ENCODE peak calls at places on chromosome 2, in seven cellular contexts. One of them, this sample, is unnamed.

GRCh38 chr2:218024336-218024735 is 21.5 kb upstream of the TNS1 start:
- DNase-seq in NCI-H524: no peak
- DNase-seq in EH: no peak
- DNase-seq in GM20000: no peak
- DNase-seq in mucosa of descending colon: no peak
- DNase-seq in pancreas: peak; percentile 6
- DNase-seq in HTR-8/SVneo: no peak
- DNase-seq in this sample: no peak

GRCh38 chr2:153477641-153478288 is 797 bp downstream of the RPRM start:
- DNase-seq in NCI-H524: peak; percentile 31
- DNase-seq in EH: no peak
- DNase-seq in GM20000: peak; percentile 17
- DNase-seq in mucosa of descending colon: peak; percentile 4
- DNase-seq in pancreas: no peak
- DNase-seq in HTR-8/SVneo: no peak
- DNase-seq in this sample: no peak

GRCh38 chr2:72185166-72185565 is 37.5 kb upstream of the CYP26B1 start:
- DNase-seq in NCI-H524: no peak
- DNase-seq in EH: no peak
- DNase-seq in GM20000: no peak
- DNase-seq in mucosa of descending colon: no peak
- DNase-seq in pancreas: no peak
- DNase-seq in HTR-8/SVneo: no peak
- DNase-seq in this sample: no peak

GRCh38 chr2:140586379-140586778 is 1544.4 kb downstream of the LRP1B start:
- DNase-seq in NCI-H524: peak; percentile 48
- DNase-seq in EH: peak; percentile 32
- DNase-seq in GM20000: peak; percentile 42
- DNase-seq in mucosa of descending colon: peak; percentile 38
- DNase-seq in pancreas: peak; percentile 13
- DNase-seq in HTR-8/SVneo: peak; percentile 21
- DNase-seq in this sample: peak; percentile 73

GRCh38 chr2:14401838-14402237 is 230.7 kb upstream of the LRATD1 start:
- DNase-seq in NCI-H524: no peak
- DNase-seq in EH: no peak
- DNase-seq in GM20000: no peak
- DNase-seq in mucosa of descending colon: no peak
- DNase-seq in pancreas: no peak
- DNase-seq in HTR-8/SVneo: no peak
- DNase-seq in this sample: peak; percentile 9

GRCh38 chr2:73982140-73982617 is 2.5 kb upstream of the TET3 start:
- DNase-seq in NCI-H524: peak; percentile 70
- DNase-seq in EH: peak; percentile 46
- DNase-seq in GM20000: no peak
- DNase-seq in mucosa of descending colon: peak; percentile 60
- DNase-seq in pancreas: no peak
- DNase-seq in HTR-8/SVneo: no peak
- DNase-seq in this sample: peak; percentile 80

GRCh38 chr2:80869858-80870438 is 565.4 kb upstream of the LRRTM1 start:
- DNase-seq in NCI-H524: no peak
- DNase-seq in EH: no peak
- DNase-seq in GM20000: no peak
- DNase-seq in mucosa of descending colon: no peak
- DNase-seq in pancreas: no peak
- DNase-seq in HTR-8/SVneo: no peak
- DNase-seq in this sample: no peak

GRCh38 chr2:233919938-233920337 is 2.8 kb downstream of the TRPM8 start:
- DNase-seq in NCI-H524: no peak
- DNase-seq in EH: peak; percentile 51
- DNase-seq in GM20000: no peak
- DNase-seq in mucosa of descending colon: no peak
- DNase-seq in pancreas: no peak
- DNase-seq in HTR-8/SVneo: peak; percentile 22
- DNase-seq in this sample: peak; percentile 64

GRCh38 chr2:69993048-69993565 is 31.7 kb upstream of the ASPRV1 start:
- DNase-seq in NCI-H524: no peak
- DNase-seq in EH: no peak
- DNase-seq in GM20000: no peak
- DNase-seq in mucosa of descending colon: no peak
- DNase-seq in pancreas: no peak
- DNase-seq in HTR-8/SVneo: no peak
- DNase-seq in this sample: no peak

GRCh38 chr2:239903210-239903609 is 121.9 kb downstream of the NDUFA10 start:
- DNase-seq in NCI-H524: no peak
- DNase-seq in EH: no peak
- DNase-seq in GM20000: no peak
- DNase-seq in mucosa of descending colon: no peak
- DNase-seq in pancreas: no peak
- DNase-seq in HTR-8/SVneo: no peak
- DNase-seq in this sample: no peak

GRCh38 chr2:197200056-197200455 is 110.5 kb downstream of the ANKRD44 start:
- DNase-seq in NCI-H524: no peak
- DNase-seq in EH: no peak
- DNase-seq in GM20000: no peak
- DNase-seq in mucosa of descending colon: no peak
- DNase-seq in pancreas: no peak
- DNase-seq in HTR-8/SVneo: no peak
- DNase-seq in this sample: no peak

GRCh38 chr2:96953611-96954489 is 32.5 kb downstream of the FAM178B start:
- DNase-seq in NCI-H524: peak; percentile 64
- DNase-seq in EH: no peak
- DNase-seq in GM20000: peak; percentile 51
- DNase-seq in mucosa of descending colon: no peak
- DNase-seq in pancreas: no peak
- DNase-seq in HTR-8/SVneo: no peak
- DNase-seq in this sample: no peak

GRCh38 chr2:191302459-191303155 is 57.4 kb downstream of the MYO1B start:
- DNase-seq in NCI-H524: peak; percentile 40
- DNase-seq in EH: peak; percentile 37
- DNase-seq in GM20000: no peak
- DNase-seq in mucosa of descending colon: no peak
- DNase-seq in pancreas: no peak
- DNase-seq in HTR-8/SVneo: no peak
- DNase-seq in this sample: peak; percentile 46

GRCh38 chr2:25132296-25132630 is 36.1 kb downstream of the POMC start:
- DNase-seq in NCI-H524: no peak
- DNase-seq in EH: no peak
- DNase-seq in GM20000: no peak
- DNase-seq in mucosa of descending colon: no peak
- DNase-seq in pancreas: no peak
- DNase-seq in HTR-8/SVneo: no peak
- DNase-seq in this sample: no peak

GRCh38 chr2:56014075-56014730 is 90.6 kb upstream of the EFEMP1 start:
- DNase-seq in NCI-H524: peak; percentile 96
- DNase-seq in EH: no peak
- DNase-seq in GM20000: no peak
- DNase-seq in mucosa of descending colon: no peak
- DNase-seq in pancreas: no peak
- DNase-seq in HTR-8/SVneo: no peak
- DNase-seq in this sample: no peak

GRCh38 chr2:129193961-129194360 is 785.5 kb upstream of the RAB6C start:
- DNase-seq in NCI-H524: no peak
- DNase-seq in EH: no peak
- DNase-seq in GM20000: no peak
- DNase-seq in mucosa of descending colon: no peak
- DNase-seq in pancreas: no peak
- DNase-seq in HTR-8/SVneo: no peak
- DNase-seq in this sample: no peak

GRCh38 chr2:30300456-30301221 is 69.3 kb downstream of the LBH start:
- DNase-seq in NCI-H524: no peak
- DNase-seq in EH: peak; percentile 93
- DNase-seq in GM20000: no peak
- DNase-seq in mucosa of descending colon: no peak
- DNase-seq in pancreas: no peak
- DNase-seq in HTR-8/SVneo: peak; percentile 41
- DNase-seq in this sample: no peak

GRCh38 chr2:204665244-204665643 is 120.0 kb downstream of the PARD3B start:
- DNase-seq in NCI-H524: no peak
- DNase-seq in EH: peak; percentile 91
- DNase-seq in GM20000: no peak
- DNase-seq in mucosa of descending colon: no peak
- DNase-seq in pancreas: no peak
- DNase-seq in HTR-8/SVneo: no peak
- DNase-seq in this sample: peak; percentile 67

GRCh38 chr2:112588611-112589045 is 4.2 kb downstream of the CHCHD5 start:
- DNase-seq in NCI-H524: no peak
- DNase-seq in EH: no peak
- DNase-seq in GM20000: no peak
- DNase-seq in mucosa of descending colon: no peak
- DNase-seq in pancreas: peak; percentile 95
- DNase-seq in HTR-8/SVneo: no peak
- DNase-seq in this sample: no peak

GRCh38 chr2:3637692-3638455 is 20.1 kb upstream of the ALLC start:
- DNase-seq in NCI-H524: no peak
- DNase-seq in EH: no peak
- DNase-seq in GM20000: no peak
- DNase-seq in mucosa of descending colon: no peak
- DNase-seq in pancreas: no peak
- DNase-seq in HTR-8/SVneo: no peak
- DNase-seq in this sample: no peak

GRCh38 chr2:168136392-168136977 is 110.9 kb downstream of the STK39 start:
- DNase-seq in NCI-H524: peak; percentile 64
- DNase-seq in EH: peak; percentile 59
- DNase-seq in GM20000: peak; percentile 13
- DNase-seq in mucosa of descending colon: no peak
- DNase-seq in pancreas: no peak
- DNase-seq in HTR-8/SVneo: peak; percentile 23
- DNase-seq in this sample: peak; percentile 80

GRCh38 chr2:175439416-175439815 is 257.9 kb upstream of the ATP5MC3 start:
- DNase-seq in NCI-H524: peak; percentile 18
- DNase-seq in EH: no peak
- DNase-seq in GM20000: no peak
- DNase-seq in mucosa of descending colon: no peak
- DNase-seq in pancreas: no peak
- DNase-seq in HTR-8/SVneo: no peak
- DNase-seq in this sample: peak; percentile 17

GRCh38 chr2:71473346-71474035 is 20.1 kb downstream of the DYSF start:
- DNase-seq in NCI-H524: no peak
- DNase-seq in EH: no peak
- DNase-seq in GM20000: no peak
- DNase-seq in mucosa of descending colon: no peak
- DNase-seq in pancreas: no peak
- DNase-seq in HTR-8/SVneo: no peak
- DNase-seq in this sample: no peak

GRCh38 chr2:9076210-9076609 is 72.7 kb upstream of the MBOAT2 start:
- DNase-seq in NCI-H524: no peak
- DNase-seq in EH: no peak
- DNase-seq in GM20000: no peak
- DNase-seq in mucosa of descending colon: no peak
- DNase-seq in pancreas: no peak
- DNase-seq in HTR-8/SVneo: no peak
- DNase-seq in this sample: peak; percentile 49

GRCh38 chr2:222796413-222797103 is 64.3 kb upstream of the ACSL3 start:
- DNase-seq in NCI-H524: no peak
- DNase-seq in EH: peak; percentile 75
- DNase-seq in GM20000: no peak
- DNase-seq in mucosa of descending colon: peak; percentile 43
- DNase-seq in pancreas: peak; percentile 54
- DNase-seq in HTR-8/SVneo: no peak
- DNase-seq in this sample: peak; percentile 87

GRCh38 chr2:83674050-83674449 is 785.0 kb downstream of the SUCLG1 start:
- DNase-seq in NCI-H524: no peak
- DNase-seq in EH: no peak
- DNase-seq in GM20000: no peak
- DNase-seq in mucosa of descending colon: no peak
- DNase-seq in pancreas: no peak
- DNase-seq in HTR-8/SVneo: no peak
- DNase-seq in this sample: no peak

GRCh38 chr2:36354816-36355156 is 792 bp upstream of the CRIM1 start:
- DNase-seq in NCI-H524: peak; percentile 52
- DNase-seq in EH: peak; percentile 39
- DNase-seq in GM20000: no peak
- DNase-seq in mucosa of descending colon: no peak
- DNase-seq in pancreas: no peak
- DNase-seq in HTR-8/SVneo: no peak
- DNase-seq in this sample: peak; percentile 21

GRCh38 chr2:174331731-174332606 is 2.8 kb upstream of the SP9 start:
- DNase-seq in NCI-H524: peak; percentile 72
- DNase-seq in EH: no peak
- DNase-seq in GM20000: no peak
- DNase-seq in mucosa of descending colon: no peak
- DNase-seq in pancreas: no peak
- DNase-seq in HTR-8/SVneo: no peak
- DNase-seq in this sample: peak; percentile 23

GRCh38 chr2:8680931-8681760 is 710 bp upstream of the ID2 start:
- DNase-seq in NCI-H524: peak; percentile 78
- DNase-seq in EH: peak; percentile 89
- DNase-seq in GM20000: peak; percentile 75
- DNase-seq in mucosa of descending colon: peak; percentile 78
- DNase-seq in pancreas: peak; percentile 61
- DNase-seq in HTR-8/SVneo: peak; percentile 66
- DNase-seq in this sample: peak; percentile 51

GRCh38 chr2:239305771-239306170 is 95.0 kb downstream of the HDAC4 start:
- DNase-seq in NCI-H524: no peak
- DNase-seq in EH: no peak
- DNase-seq in GM20000: no peak
- DNase-seq in mucosa of descending colon: no peak
- DNase-seq in pancreas: peak; percentile 6
- DNase-seq in HTR-8/SVneo: no peak
- DNase-seq in this sample: no peak

GRCh38 chr2:187577310-187577709 is 23.1 kb upstream of the TFPI start:
- DNase-seq in NCI-H524: no peak
- DNase-seq in EH: no peak
- DNase-seq in GM20000: no peak
- DNase-seq in mucosa of descending colon: no peak
- DNase-seq in pancreas: no peak
- DNase-seq in HTR-8/SVneo: no peak
- DNase-seq in this sample: peak; percentile 30

GRCh38 chr2:196318517-196319377 is 147.4 kb upstream of the STK17B start:
- DNase-seq in NCI-H524: no peak
- DNase-seq in EH: no peak
- DNase-seq in GM20000: no peak
- DNase-seq in mucosa of descending colon: no peak
- DNase-seq in pancreas: no peak
- DNase-seq in HTR-8/SVneo: no peak
- DNase-seq in this sample: no peak

GRCh38 chr2:1846046-1847015 is 102.0 kb upstream of the PXDN start:
- DNase-seq in NCI-H524: no peak
- DNase-seq in EH: no peak
- DNase-seq in GM20000: no peak
- DNase-seq in mucosa of descending colon: no peak
- DNase-seq in pancreas: no peak
- DNase-seq in HTR-8/SVneo: no peak
- DNase-seq in this sample: no peak

GRCh38 chr2:231900486-231900942 is 25.7 kb downstream of the NPPC start:
- DNase-seq in NCI-H524: peak; percentile 12
- DNase-seq in EH: peak; percentile 64
- DNase-seq in GM20000: peak; percentile 75
- DNase-seq in mucosa of descending colon: peak; percentile 91
- DNase-seq in pancreas: peak; percentile 85
- DNase-seq in HTR-8/SVneo: peak; percentile 71
- DNase-seq in this sample: peak; percentile 90